ENCODE peak calls at places on chromosomes 1 and 21, in nine cellular contexts. S is hepatocyte, V is H9, Q is ovary, Z is tibial nerve, B is left lung, D is MM.1S, G is uterus, N is tibial artery. Y is an unnamed sample.

GRCh38 chr1:1920608-1921458 is 1.8 kb upstream of the TMEM52 start:
- DNase-seq in S (peak), V (peak), Q (no peak), Z (no peak), B (no peak), D (peak), G (no peak), N (no peak), Y (no peak)

GRCh38 chr1:47507921-47508894 is 70.4 kb downstream of the FOXD2 start:
- DNase-seq in S (peak), V (peak), Q (no peak), Z (peak), B (no peak), D (no peak), G (peak), N (peak), Y (peak)

GRCh38 chr1:117260761-117261462 is 50.2 kb upstream of the VTCN1 start:
- DNase-seq in S (no peak), V (no peak), Q (no peak), Z (no peak), B (no peak), D (peak), G (no peak), N (no peak), Y (no peak)

GRCh38 chr21:18114735-18115134 is 129.9 kb upstream of the CHODL start:
- DNase-seq in S (no peak), V (no peak), Q (no peak), Z (no peak), B (no peak), D (no peak), G (no peak), N (no peak), Y (no peak)

GRCh38 chr1:170660281-170660713 is 3.6 kb upstream of the PRRX1 start:
- DNase-seq in S (no peak), V (peak), Q (no peak), Z (no peak), B (no peak), D (no peak), G (no peak), N (no peak), Y (no peak)

GRCh38 chr21:32918467-32919140 is 107.1 kb upstream of the OLIG2 start:
- DNase-seq in S (no peak), V (no peak), Q (no peak), Z (no peak), B (no peak), D (no peak), G (no peak), N (no peak), Y (no peak)

GRCh38 chr1:43270421-43271095 is 775 bp downstream of the TMEM125 start:
- DNase-seq in S (peak), V (peak), Q (peak), Z (no peak), B (peak), D (no peak), G (no peak), N (peak), Y (peak)

GRCh38 chr1:184870319-184870718 is 104.0 kb downstream of the NIBAN1 start:
- DNase-seq in S (no peak), V (no peak), Q (no peak), Z (no peak), B (no peak), D (no peak), G (no peak), N (no peak), Y (no peak)

GRCh38 chr21:37914211-37914900 is 1.9 kb downstream of the KCNJ6 start:
- DNase-seq in S (peak), V (peak), Q (no peak), Z (no peak), B (no peak), D (peak), G (no peak), N (no peak), Y (no peak)

GRCh38 chr21:37367758-37368535 is 1.4 kb downstream of the DYRK1A start:
- DNase-seq in S (peak), V (no peak), Q (peak), Z (no peak), B (peak), D (peak), G (peak), N (peak), Y (peak)

GRCh38 chr1:230797376-230798186 is 50.4 kb downstream of the CAPN9 start:
- DNase-seq in S (peak), V (peak), Q (peak), Z (peak), B (no peak), D (peak), G (peak), N (peak), Y (peak)

GRCh38 chr1:206898089-206898908 is 1.1 kb downstream of the IL24 start:
- DNase-seq in S (no peak), V (no peak), Q (no peak), Z (no peak), B (no peak), D (no peak), G (no peak), N (no peak), Y (no peak)

GRCh38 chr1:84782311-84782771 is 92.1 kb upstream of the SSX2IP start:
- DNase-seq in S (peak), V (peak), Q (peak), Z (peak), B (peak), D (peak), G (peak), N (no peak), Y (peak)

DNA sequence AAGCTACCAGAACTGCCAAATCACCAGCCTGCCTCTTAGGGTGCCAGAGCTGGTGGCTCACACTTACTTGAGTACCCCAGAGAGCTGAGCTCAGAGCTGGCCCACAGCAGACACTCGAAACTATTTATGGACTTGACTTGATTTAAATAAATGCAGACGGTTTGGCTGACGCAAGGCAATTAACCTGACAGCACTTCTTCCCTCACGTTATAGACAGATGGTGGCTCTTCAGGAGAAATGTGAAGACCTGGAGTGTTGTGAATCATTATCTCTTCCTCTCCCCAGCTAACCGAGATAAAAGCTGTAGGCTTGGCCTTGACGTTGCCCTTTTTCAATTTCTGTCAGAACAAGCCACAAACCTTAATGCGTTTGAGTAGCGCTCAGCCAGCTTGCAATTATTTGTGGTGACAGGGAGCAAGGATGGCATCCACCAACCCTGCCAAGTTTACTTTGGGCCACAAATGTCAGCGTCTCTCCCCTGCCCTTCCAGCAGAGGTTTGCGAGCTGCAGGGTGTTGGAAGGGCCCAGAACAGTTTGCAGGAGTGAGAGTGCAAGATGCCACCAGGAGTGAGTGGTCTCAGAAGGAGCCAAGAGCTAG is 34.0 kb upstream of the BCAR3 start:
- DNase-seq in S (no peak), V (no peak), Q (no peak), Z (no peak), B (no peak), D (no peak), G (no peak), N (no peak), Y (no peak)
- H3K27ac ChIP-seq in S (peak), V (no peak), Q (no peak), Z (no peak), B (no peak), D (no peak), G (no peak), N (peak), Y (no peak)

GRCh38 chr1:64378826-64379225 is 91.1 kb upstream of the CACHD1 start:
- DNase-seq in S (no peak), V (peak), Q (no peak), Z (no peak), B (no peak), D (no peak), G (no peak), N (no peak), Y (no peak)
- TF ChIP-seq CTCF in S (peak), V (peak), Q (no peak), Z (no peak), B (no peak), D (no peak), G (no peak), N (no peak), Y (no peak)

GRCh38 chr1:7117599-7118281 is 332.5 kb downstream of the CAMTA1 start:
- DNase-seq in S (peak), V (peak), Q (no peak), Z (peak), B (no peak), D (no peak), G (no peak), N (peak), Y (no peak)
- H3K27ac ChIP-seq in S (no peak), V (peak), Q (no peak), Z (no peak), B (no peak), D (no peak), G (no peak), N (no peak), Y (no peak)

GRCh38 chr1:104406731-104407130 is 657.0 kb downstream of the AMY1C start:
- DNase-seq in S (no peak), V (no peak), Q (no peak), Z (no peak), B (no peak), D (no peak), G (no peak), N (no peak), Y (no peak)
- TF ChIP-seq CTCF in S (no peak), V (no peak), Q (no peak), Z (no peak), B (no peak), D (no peak), G (no peak), N (no peak), Y (no peak)

GRCh38 chr21:41530366-41530765 is 22.4 kb upstream of the TMPRSS2 start:
- DNase-seq in S (no peak), V (no peak), Q (no peak), Z (no peak), B (no peak), D (no peak), G (no peak), N (no peak), Y (no peak)
- H3K27ac ChIP-seq in S (no peak), V (no peak), Q (no peak), Z (no peak), B (no peak), D (no peak), G (no peak), N (no peak), Y (no peak)

GRCh38 chr21:20443558-20444155 is 554.6 kb upstream of the NCAM2 start:
- DNase-seq in S (peak), V (no peak), Q (no peak), Z (no peak), B (no peak), D (peak), G (no peak), N (no peak), Y (no peak)
- TF ChIP-seq CTCF in S (peak), V (peak), Q (no peak), Z (peak), B (peak), D (peak), G (no peak), N (no peak), Y (peak)